ENCODE peak calls at places on chromosomes 12 and 14, in eight cellular contexts. One of them, this sample, is unnamed.

GRCh38 chr12:31765931-31766330 is 37.1 kb upstream of the AMN1 start:
- DNase-seq in GM12878: no peak
- DNase-seq in K562: no peak
- DNase-seq in A549: no peak
- DNase-seq in HepG2: no peak
- DNase-seq in endothelial cell of umbilical vein: no peak
- DNase-seq in HCT116: no peak
- DNase-seq in H1: no peak
- DNase-seq in this sample: no peak

GRCh38 chr14:81400202-81400678 is at the start of gene STON2:
- DNase-seq in endothelial cell of umbilical vein: no peak
- DNase-seq in H1: no peak
- DNase-seq in HepG2: no peak
- DNase-seq in K562: peak; percentile 34
- DNase-seq in HCT116: peak; percentile 54
- DNase-seq in A549: peak; percentile 11
- DNase-seq in GM12878: no peak
- DNase-seq in this sample: peak; percentile 67

GRCh38 chr14:41663478-41663845 is 56.8 kb downstream of the LRFN5 start:
- DNase-seq in H1: no peak
- DNase-seq in A549: no peak
- DNase-seq in HCT116: no peak
- DNase-seq in HepG2: no peak
- DNase-seq in GM12878: no peak
- DNase-seq in endothelial cell of umbilical vein: no peak
- DNase-seq in K562: no peak
- DNase-seq in this sample: no peak

GRCh38 chr14:24307575-24308341 is at the start of gene CIDEB:
- DNase-seq in HepG2: peak; percentile 99
- DNase-seq in endothelial cell of umbilical vein: peak; percentile 52
- DNase-seq in GM12878: no peak
- DNase-seq in K562: peak; percentile 42
- DNase-seq in HCT116: no peak
- DNase-seq in H1: peak; percentile 86
- DNase-seq in A549: peak; percentile 66
- DNase-seq in this sample: peak; percentile 73

GRCh38 chr12:132524405-132524804 is 34.5 kb downstream of the FBRSL1 start:
- DNase-seq in A549: peak; percentile 90
- DNase-seq in GM12878: no peak
- DNase-seq in HepG2: no peak
- DNase-seq in HCT116: no peak
- DNase-seq in H1: no peak
- DNase-seq in K562: no peak
- DNase-seq in endothelial cell of umbilical vein: no peak
- DNase-seq in this sample: no peak

GRCh38 chr12:47725091-47725772 is at the start of gene ENDOU:
- DNase-seq in HCT116: no peak
- DNase-seq in endothelial cell of umbilical vein: no peak
- DNase-seq in HepG2: no peak
- DNase-seq in GM12878: no peak
- DNase-seq in A549: no peak
- DNase-seq in K562: no peak
- DNase-seq in H1: no peak
- DNase-seq in this sample: no peak

GRCh38 chr12:32501835-32502333 is 102.5 kb downstream of the FGD4 start:
- DNase-seq in endothelial cell of umbilical vein: peak; percentile 59
- DNase-seq in A549: no peak
- DNase-seq in K562: no peak
- DNase-seq in GM12878: no peak
- DNase-seq in H1: peak; percentile 76
- DNase-seq in HepG2: peak; percentile 95
- DNase-seq in HCT116: no peak
- DNase-seq in this sample: peak; percentile 82

GRCh38 chr14:64064447-64064846 is 211.6 kb downstream of the SYNE2 start:
- DNase-seq in H1: no peak
- DNase-seq in K562: no peak
- DNase-seq in A549: no peak
- DNase-seq in HepG2: peak; percentile 22
- DNase-seq in endothelial cell of umbilical vein: no peak
- DNase-seq in GM12878: no peak
- DNase-seq in HCT116: no peak
- DNase-seq in this sample: no peak

GRCh38 chr12:132357623-132358186 is 28.3 kb upstream of the GALNT9 start:
- DNase-seq in A549: no peak
- DNase-seq in HCT116: no peak
- DNase-seq in HepG2: no peak
- DNase-seq in H1: no peak
- DNase-seq in GM12878: no peak
- DNase-seq in endothelial cell of umbilical vein: no peak
- DNase-seq in K562: no peak
- DNase-seq in this sample: no peak

GRCh38 chr12:113762155-113762848 is 203.8 kb downstream of the RBM19 start:
- DNase-seq in A549: no peak
- DNase-seq in GM12878: no peak
- DNase-seq in HCT116: no peak
- DNase-seq in HepG2: no peak
- DNase-seq in H1: peak; percentile 54
- DNase-seq in K562: no peak
- DNase-seq in endothelial cell of umbilical vein: no peak
- DNase-seq in this sample: no peak

GRCh38 chr12:27682534-27682933 is 13.7 kb upstream of the REP15 start:
- DNase-seq in endothelial cell of umbilical vein: no peak
- DNase-seq in H1: no peak
- DNase-seq in K562: no peak
- DNase-seq in HepG2: no peak
- DNase-seq in HCT116: no peak
- DNase-seq in GM12878: no peak
- DNase-seq in A549: no peak
- DNase-seq in this sample: no peak

GRCh38 chr12:56629459-56630179 is 507 bp downstream of the BAZ2A start:
- DNase-seq in HepG2: no peak
- DNase-seq in endothelial cell of umbilical vein: peak; percentile 21
- DNase-seq in A549: peak; percentile 20
- DNase-seq in GM12878: no peak
- DNase-seq in H1: peak; percentile 52
- DNase-seq in HCT116: no peak
- DNase-seq in K562: peak; percentile 62
- DNase-seq in this sample: peak; percentile 61

GRCh38 chr14:89787525-89787924 is 167.0 kb downstream of the EFCAB11 start:
- DNase-seq in HCT116: no peak
- DNase-seq in HepG2: no peak
- DNase-seq in GM12878: no peak
- DNase-seq in K562: no peak
- DNase-seq in endothelial cell of umbilical vein: no peak
- DNase-seq in H1: peak; percentile 20
- DNase-seq in A549: no peak
- DNase-seq in this sample: no peak

GRCh38 chr14:91170504-91171121 is 56.7 kb downstream of the DGLUCY start:
- DNase-seq in K562: no peak
- DNase-seq in endothelial cell of umbilical vein: peak; percentile 13
- DNase-seq in H1: no peak
- DNase-seq in GM12878: no peak
- DNase-seq in HCT116: no peak
- DNase-seq in A549: no peak
- DNase-seq in HepG2: no peak
- DNase-seq in this sample: no peak

GRCh38 chr12:107320929-107321618 is 227.7 kb upstream of the CRY1 start:
- DNase-seq in A549: peak; percentile 71
- DNase-seq in H1: peak; percentile 68
- DNase-seq in endothelial cell of umbilical vein: no peak
- DNase-seq in HepG2: no peak
- DNase-seq in K562: no peak
- DNase-seq in GM12878: no peak
- DNase-seq in HCT116: no peak
- DNase-seq in this sample: peak; percentile 85

GRCh38 chr14:92469515-92469914 is 44.1 kb upstream of the RIN3 start:
- DNase-seq in A549: no peak
- DNase-seq in K562: no peak
- DNase-seq in GM12878: no peak
- DNase-seq in H1: no peak
- DNase-seq in HepG2: no peak
- DNase-seq in HCT116: no peak
- DNase-seq in endothelial cell of umbilical vein: no peak
- DNase-seq in this sample: no peak

GRCh38 chr14:101103321-101103901 is 199.9 kb upstream of the RTL1 start:
- DNase-seq in GM12878: no peak
- DNase-seq in H1: no peak
- DNase-seq in HepG2: no peak
- DNase-seq in K562: no peak
- DNase-seq in A549: no peak
- DNase-seq in endothelial cell of umbilical vein: no peak
- DNase-seq in HCT116: no peak
- DNase-seq in this sample: no peak

GRCh38 chr12:104083769-104084475 is 19.6 kb downstream of the HCFC2 start:
- DNase-seq in endothelial cell of umbilical vein: no peak
- DNase-seq in HCT116: no peak
- DNase-seq in K562: no peak
- DNase-seq in GM12878: peak; percentile 36
- DNase-seq in HepG2: no peak
- DNase-seq in A549: no peak
- DNase-seq in H1: no peak
- DNase-seq in this sample: no peak

GRCh38 chr12:90355701-90356345 is 599.2 kb downstream of the CCER1 start:
- DNase-seq in H1: no peak
- DNase-seq in K562: no peak
- DNase-seq in endothelial cell of umbilical vein: no peak
- DNase-seq in HepG2: no peak
- DNase-seq in A549: no peak
- DNase-seq in GM12878: no peak
- DNase-seq in HCT116: no peak
- DNase-seq in this sample: no peak
- TF ChIP-seq MAX in H1: no peak
- TF ChIP-seq MAX in K562: no peak
- TF ChIP-seq MAX in endothelial cell of umbilical vein: no peak
- TF ChIP-seq MAX in HepG2: no peak
- TF ChIP-seq MAX in A549: no peak
- TF ChIP-seq MAX in GM12878: no peak
- TF ChIP-seq MAX in HCT116: no peak
- TF ChIP-seq MAX in this sample: no peak

GRCh38 chr12:121715862-121716435 is 3.4 kb downstream of the TMEM120B start:
- DNase-seq in HCT116: no peak
- DNase-seq in GM12878: no peak
- DNase-seq in endothelial cell of umbilical vein: no peak
- DNase-seq in K562: no peak
- DNase-seq in HepG2: no peak
- DNase-seq in A549: no peak
- DNase-seq in H1: no peak
- DNase-seq in this sample: no peak

GRCh38 chr12:121711925-121712461 is 559 bp upstream of the TMEM120B start:
- DNase-seq in K562: no peak
- DNase-seq in GM12878: no peak
- DNase-seq in A549: peak; percentile 53
- DNase-seq in endothelial cell of umbilical vein: no peak
- DNase-seq in HCT116: no peak
- DNase-seq in H1: no peak
- DNase-seq in HepG2: peak; percentile 35
- DNase-seq in this sample: peak; percentile 69

GRCh38 chr12:121713257-121714155 is 954 bp downstream of the TMEM120B start:
- DNase-seq in H1: no peak
- DNase-seq in HepG2: no peak
- DNase-seq in endothelial cell of umbilical vein: no peak
- DNase-seq in GM12878: no peak
- DNase-seq in K562: peak; percentile 49
- DNase-seq in HCT116: no peak
- DNase-seq in A549: no peak
- DNase-seq in this sample: peak; percentile 50

GRCh38 chr12:121709478-121709890 is 3.1 kb upstream of the TMEM120B start:
- DNase-seq in HepG2: peak; percentile 54
- DNase-seq in GM12878: no peak
- DNase-seq in A549: peak; percentile 79
- DNase-seq in HCT116: peak; percentile 51
- DNase-seq in H1: no peak
- DNase-seq in K562: no peak
- DNase-seq in endothelial cell of umbilical vein: peak; percentile 20
- DNase-seq in this sample: no peak

GRCh38 chr12:121712462-121713256 is at the start of gene TMEM120B:
- DNase-seq in GM12878: no peak
- DNase-seq in endothelial cell of umbilical vein: peak; percentile 76
- DNase-seq in HepG2: peak; percentile 37
- DNase-seq in H1: peak; percentile 88
- DNase-seq in K562: peak; percentile 96
- DNase-seq in A549: peak; percentile 75
- DNase-seq in HCT116: no peak
- DNase-seq in this sample: peak; percentile 83
- TF ChIP-seq POLR2A in GM12878: peak; percentile 88
- TF ChIP-seq POLR2A in endothelial cell of umbilical vein: peak; percentile 94
- TF ChIP-seq POLR2A in HepG2: peak; percentile 88
- TF ChIP-seq POLR2A in H1: peak; percentile 52
- TF ChIP-seq POLR2A in K562: peak; percentile 90
- TF ChIP-seq POLR2A in A549: peak; percentile 97
- TF ChIP-seq POLR2A in HCT116: peak; percentile 74
- TF ChIP-seq POLR2A in this sample: peak; percentile 77

DNA sequence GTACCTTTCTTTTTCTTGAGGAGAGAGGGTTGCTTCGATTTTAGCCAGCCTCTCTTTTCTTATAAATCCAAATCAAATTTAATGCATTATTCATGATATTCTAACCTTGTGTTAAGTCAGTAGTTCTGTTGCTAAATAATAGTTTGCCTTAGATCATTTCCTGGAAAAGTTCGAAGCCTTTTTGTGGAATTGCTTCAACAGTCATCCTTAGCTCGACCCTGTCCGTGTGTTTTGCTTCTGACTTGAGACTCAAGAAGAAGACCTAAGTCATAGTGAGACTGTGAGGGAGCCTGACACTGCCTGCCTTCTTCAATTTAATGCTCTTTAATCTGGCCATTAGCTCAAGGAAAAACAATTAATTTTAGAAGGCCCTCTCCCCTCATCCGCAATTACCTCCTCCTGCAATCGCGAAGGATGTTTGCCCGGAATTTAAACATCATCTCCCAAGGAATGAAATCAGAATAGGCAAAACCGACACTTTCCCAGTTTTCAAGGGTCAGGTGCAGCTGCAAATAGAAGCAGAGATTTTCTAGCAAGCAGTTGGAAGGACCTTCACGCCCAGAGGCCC is 453 bp upstream of the SLC4A8 start:
- DNase-seq in HepG2: no peak
- DNase-seq in endothelial cell of umbilical vein: no peak
- DNase-seq in GM12878: no peak
- DNase-seq in K562: no peak
- DNase-seq in A549: no peak
- DNase-seq in HCT116: no peak
- DNase-seq in H1: no peak
- DNase-seq in this sample: no peak
- H3K4me3 ChIP-seq in HepG2: no peak overlapping the region
- H3K4me3 ChIP-seq in endothelial cell of umbilical vein: no peak overlapping the region
- H3K4me3 ChIP-seq in GM12878: peak overlapping the region; percentile 71
- H3K4me3 ChIP-seq in K562: no peak overlapping the region
- H3K4me3 ChIP-seq in A549: peak overlapping the region; percentile 65
- H3K4me3 ChIP-seq in HCT116: no peak overlapping the region
- H3K4me3 ChIP-seq in H1: no peak overlapping the region
- H3K4me3 ChIP-seq in this sample: no peak overlapping the region

GRCh38 chr14:75995372-75996041 is 9.9 kb downstream of the IFT43 start:
- DNase-seq in K562: no peak
- DNase-seq in H1: no peak
- DNase-seq in GM12878: no peak
- DNase-seq in HCT116: no peak
- DNase-seq in A549: no peak
- DNase-seq in endothelial cell of umbilical vein: no peak
- DNase-seq in HepG2: no peak
- DNase-seq in this sample: no peak
- TF ChIP-seq MAX in K562: no peak
- TF ChIP-seq MAX in H1: no peak
- TF ChIP-seq MAX in GM12878: no peak
- TF ChIP-seq MAX in HCT116: no peak
- TF ChIP-seq MAX in A549: no peak
- TF ChIP-seq MAX in endothelial cell of umbilical vein: no peak
- TF ChIP-seq MAX in HepG2: no peak
- TF ChIP-seq MAX in this sample: no peak